ENCODE peak calls at places on chromosomes 2 and 18, in four cellular contexts. R is HL-60, S is GM12878, K is K562. F is an unnamed sample.

GRCh38 chr2:205909194-205909572 is 176.8 kb downstream of the INO80D start:
- DNase-seq in S (no peak), K (no peak), R (no peak), F (no peak)

GRCh38 chr2:239244625-239245024 is 156.2 kb downstream of the HDAC4 start:
- DNase-seq in S (no peak), R (no peak), K (no peak), F (no peak)

GRCh38 chr18:49020621-49021021 is 69.9 kb upstream of the SMAD7 start:
- DNase-seq in K (no peak), R (no peak), S (no peak), F (no peak)

GRCh38 chr18:63257453-63257852 is 62.1 kb downstream of the BCL2 start:
- DNase-seq in R (no peak), K (no peak), S (no peak), F (no peak)

GRCh38 chr18:49609416-49610284 is 47.8 kb downstream of the LIPG start:
- DNase-seq in K (no peak), R (no peak), S (no peak), F (no peak)

GRCh38 chr2:71716697-71717624 is 263.6 kb downstream of the DYSF start:
- DNase-seq in R (no peak), S (no peak), K (no peak), F (no peak)

GRCh38 chr18:67305466-67305865 is 211.1 kb downstream of the DSEL start:
- DNase-seq in K (no peak), R (no peak), S (no peak), F (no peak)

GRCh38 chr2:111091811-111092211 is 28.9 kb upstream of the BCL2L11 start:
- DNase-seq in K (no peak), S (no peak), R (no peak), F (no peak)

GRCh38 chr18:44792456-44793080 is 111.9 kb downstream of the SETBP1 start:
- DNase-seq in S (no peak), R (no peak), K (no peak), F (no peak)

GRCh38 chr18:37322497-37323035 is 243.0 kb downstream of the CELF4 start:
- DNase-seq in R (no peak), K (peak; percentile 77), S (no peak), F (peak; percentile 67)

GRCh38 chr2:53515435-53516332 is 251.9 kb upstream of the CHAC2 start:
- DNase-seq in K (no peak), R (no peak), S (no peak), F (no peak)

GRCh38 chr2:72271766-72272615 is 124.3 kb upstream of the CYP26B1 start:
- DNase-seq in S (no peak), R (no peak), K (no peak), F (no peak)

GRCh38 chr2:115161531-115162453 is 719.4 kb downstream of the DPP10 start:
- DNase-seq in R (no peak), S (no peak), K (no peak), F (no peak)

DNA sequence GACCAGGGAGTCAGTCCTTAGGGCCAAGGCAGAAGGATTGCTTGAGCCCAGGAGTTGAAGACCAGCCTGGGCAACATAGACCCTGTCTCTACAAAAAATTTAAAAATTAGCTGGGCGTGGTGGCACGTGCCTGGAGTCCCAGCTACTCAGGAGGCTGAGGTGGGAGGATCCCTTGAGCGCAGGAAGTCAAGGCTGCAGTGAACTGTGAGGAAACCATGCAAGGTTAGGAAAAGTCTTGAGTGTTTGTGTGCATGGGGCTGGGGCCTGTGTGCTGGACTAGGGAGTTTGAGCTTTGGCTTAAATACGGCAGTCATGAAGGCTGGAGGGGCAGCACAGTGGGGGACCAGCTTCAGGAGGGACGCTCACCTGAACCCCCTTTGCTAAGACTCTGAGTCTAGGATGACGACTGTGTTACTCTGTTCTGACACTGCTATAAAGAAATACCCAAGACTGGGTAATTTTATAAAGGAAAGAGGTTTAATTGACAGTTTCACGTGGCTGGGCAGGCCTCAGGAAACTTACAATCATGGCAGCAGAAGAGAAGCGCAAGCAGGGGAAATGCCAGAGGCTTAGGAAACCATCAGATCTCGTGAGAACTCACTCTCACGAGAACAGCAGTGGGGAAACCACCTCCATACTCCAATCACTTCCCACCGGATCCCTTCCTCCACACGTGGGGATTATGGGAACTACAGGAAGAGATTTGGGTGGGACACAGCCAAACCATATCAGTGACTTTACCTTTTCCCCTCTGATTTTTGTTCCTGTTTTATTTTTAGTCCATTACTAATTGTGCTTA is 39.4 kb downstream of the GORASP2 start:
- DNase-seq in R (no peak), K (no peak), S (no peak), F (no peak)
- TF ChIP-seq POLR2AphosphoS5 in R (peak; percentile 21), K (no peak), S (peak; percentile 38), F (no peak)

GRCh38 chr2:28377984-28378678 is 14.5 kb upstream of the FOSL2 start:
- DNase-seq in S (no peak), K (no peak), R (peak; percentile 75), F (no peak)

GRCh38 chr2:28378679-28379392 is 13.8 kb upstream of the FOSL2 start:
- DNase-seq in S (no peak), R (peak; percentile 65), K (no peak), F (no peak)

GRCh38 chr2:28375236-28375635 is 17.4 kb upstream of the FOSL2 start:
- DNase-seq in S (no peak), K (no peak), R (no peak), F (no peak)

GRCh38 chr2:28375742-28376631 is 16.7 kb upstream of the FOSL2 start:
- DNase-seq in K (no peak), R (no peak), S (no peak), F (no peak)

GRCh38 chr2:28377201-28377816 is 15.3 kb upstream of the FOSL2 start:
- DNase-seq in S (no peak), R (no peak), K (peak; percentile 47), F (no peak)
- TF ChIP-seq SPI1 in S (no peak), R (no peak), K (no peak), F (no peak)

GRCh38 chr18:35454803-35455202 is 43.0 kb downstream of the INO80C start:
- DNase-seq in K (no peak), R (no peak), S (no peak), F (no peak)

GRCh38 chr18:35458677-35459441 is 38.9 kb downstream of the INO80C start:
- DNase-seq in K (peak; percentile 79), R (no peak), S (peak; percentile 20), F (no peak)

GRCh38 chr18:35458271-35458670 is 39.5 kb downstream of the INO80C start:
- DNase-seq in S (no peak), K (no peak), R (no peak), F (no peak)

GRCh38 chr18:35457140-35457704 is 40.5 kb downstream of the INO80C start:
- DNase-seq in S (no peak), K (no peak), R (no peak), F (no peak)

DNA sequence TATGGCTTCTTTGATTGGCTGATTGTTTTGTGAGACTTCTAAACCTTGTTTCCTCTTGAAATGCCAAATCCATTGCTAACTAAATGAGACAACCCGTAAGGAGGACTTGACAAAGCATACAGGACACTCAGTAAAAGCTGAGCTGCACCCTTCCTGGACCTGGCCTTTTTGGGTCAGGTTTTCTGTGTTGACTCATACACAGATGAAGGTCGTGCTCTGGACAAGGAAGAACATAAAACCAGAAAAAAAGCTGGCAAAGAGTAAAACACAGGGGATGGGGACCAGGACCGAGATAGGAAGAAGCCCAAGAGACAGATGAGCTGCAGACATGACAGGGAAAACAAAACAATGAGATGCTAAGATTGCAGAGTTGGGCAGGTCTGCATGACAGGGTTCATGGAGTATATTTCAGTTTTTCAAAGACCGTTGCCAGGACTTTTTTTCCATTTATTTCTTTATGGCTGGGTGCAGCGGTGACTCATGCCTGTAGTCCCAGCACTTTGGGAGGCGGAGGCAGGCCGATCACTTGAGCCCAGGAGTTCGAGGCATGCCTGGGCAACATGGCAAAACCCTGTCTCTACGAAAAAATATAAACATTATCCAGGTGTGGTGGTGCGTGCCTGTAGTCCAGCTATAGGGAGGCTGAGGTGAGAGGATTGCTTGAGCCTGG is 41.4 kb downstream of the INO80C start:
- DNase-seq in R (no peak), S (no peak), K (no peak), F (no peak)
- TF ChIP-seq POLR2AphosphoS5 in R (no peak), S (no peak), K (no peak), F (no peak)

DNA sequence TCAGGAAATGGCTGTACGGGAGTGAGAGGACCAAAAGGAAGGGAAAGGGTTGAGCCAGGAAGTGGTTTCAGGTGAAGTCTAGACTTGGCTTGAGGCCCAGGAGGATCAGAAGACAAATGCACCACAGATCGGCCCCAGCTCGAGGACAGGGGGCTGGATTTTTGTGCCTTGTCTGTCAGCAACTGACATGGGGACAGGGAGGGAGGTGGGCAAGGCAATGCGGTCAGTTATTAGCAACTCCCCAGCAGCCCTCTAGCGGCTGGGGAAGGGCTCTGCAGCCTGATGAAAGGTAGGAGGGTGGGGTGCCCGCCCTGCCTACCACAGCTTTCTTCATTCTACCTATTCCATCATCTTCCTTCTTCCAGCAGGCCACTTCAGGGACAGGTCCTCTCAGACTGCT is 50.0 kb downstream of the CPO start:
- DNase-seq in K (peak; percentile 45), S (no peak), R (no peak), F (no peak)
- TF ChIP-seq SPI1 in K (no peak), S (no peak), R (no peak), F (no peak)

GRCh38 chr18:76434452-76434851 is 60.6 kb downstream of the ZNF516 start:
- DNase-seq in K (no peak), S (no peak), R (no peak), F (no peak)
- TF ChIP-seq POLR2AphosphoS5 in K (no peak), S (no peak), R (peak; percentile 30), F (no peak)

GRCh38 chr18:6284300-6284699 is 130.4 kb downstream of the L3MBTL4 start:
- DNase-seq in K (no peak), S (no peak), R (no peak), F (no peak)

GRCh38 chr18:6284761-6285160 is 129.9 kb downstream of the L3MBTL4 start:
- DNase-seq in S (no peak), R (no peak), K (no peak), F (no peak)

GRCh38 chr18:6279308-6279707 is 135.4 kb downstream of the L3MBTL4 start:
- DNase-seq in R (no peak), K (no peak), S (no peak), F (no peak)

GRCh38 chr18:6280344-6280743 is 134.4 kb downstream of the L3MBTL4 start:
- DNase-seq in S (no peak), R (no peak), K (no peak), F (no peak)

GRCh38 chr18:6281874-6282273 is 132.8 kb downstream of the L3MBTL4 start:
- DNase-seq in K (no peak), S (no peak), R (no peak), F (no peak)
- TF ChIP-seq SPI1 in K (no peak), S (no peak), R (no peak), F (no peak)

GRCh38 chr18:8948471-8949149 is 153.9 kb upstream of the NDUFV2 start:
- DNase-seq in S (no peak), K (no peak), R (no peak), F (no peak)
- TF ChIP-seq POLR2AphosphoS5 in S (no peak), K (no peak), R (no peak), F (no peak)

GRCh38 chr18:77016936-77017335 is 115.6 kb downstream of the MBP start:
- DNase-seq in K (no peak), R (no peak), S (no peak), F (no peak)
- TF ChIP-seq SPI1 in K (no peak), R (no peak), S (no peak), F (no peak)

DNA sequence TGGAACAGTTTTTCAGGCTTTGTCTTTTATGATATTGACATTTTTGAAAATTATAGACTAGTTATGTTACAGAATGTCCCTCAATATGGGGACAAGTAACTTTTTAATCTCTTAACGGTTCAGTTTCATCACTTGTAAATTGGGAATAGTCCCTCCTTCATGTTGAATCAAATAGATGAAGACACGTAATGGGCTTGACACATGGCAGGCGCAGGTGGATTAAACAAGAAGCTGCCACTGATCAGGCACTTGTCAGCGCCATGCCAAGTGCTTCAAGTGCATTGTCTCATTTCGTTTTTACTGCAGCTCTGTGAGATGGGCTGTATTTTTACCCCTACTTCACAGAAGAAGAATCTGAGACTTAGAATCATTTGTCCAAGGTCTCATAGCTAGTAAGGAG is 9.5 kb upstream of the SMAD4 start:
- DNase-seq in R (no peak), K (no peak), S (no peak), F (no peak)
- TF ChIP-seq POLR2AphosphoS5 in R (no peak), K (no peak), S (no peak), F (no peak)